ENCODE peak calls at places on chromosomes 5 and 9, in ten cellular contexts. Z is AG10803, Q is GM12865, B is PC-9, U is endothelial cell of umbilical vein, L is transverse colon, T is progenitor cell of endocrine pancreas, S is lower lobe of right lung, X is AG04450, J is IMR-90. P is an unnamed sample.

GRCh38 chr9:6942406-6942805 is 184.6 kb downstream of the KDM4C start:
- DNase-seq in Z (no peak), Q (no peak), B (no peak), U (no peak), L (no peak), T (no peak), S (no peak), X (no peak), J (no peak), P (no peak)

GRCh38 chr5:137310051-137310730 is 188.9 kb downstream of the SPOCK1 start:
- DNase-seq in Z (peak), Q (no peak), B (peak), U (peak), L (no peak), T (no peak), S (no peak), X (peak), J (peak), P (no peak)

GRCh38 chr9:61671276-61671973 is 481.6 kb downstream of the SPATA31A7 start:
- DNase-seq in Z (no peak), Q (peak), B (no peak), U (peak), L (peak), T (no peak), S (no peak), X (no peak), J (no peak), P (no peak)

GRCh38 chr9:87270241-87271234 is 227.1 kb upstream of the DAPK1 start:
- DNase-seq in Z (peak), Q (no peak), B (no peak), U (peak), L (no peak), T (no peak), S (no peak), X (no peak), J (peak), P (no peak)

GRCh38 chr9:128169925-128170324 is 9.9 kb downstream of the BBLN start:
- DNase-seq in Z (no peak), Q (no peak), B (no peak), U (no peak), L (no peak), T (no peak), S (no peak), X (no peak), J (no peak), P (peak)

GRCh38 chr9:127545196-127546124 is 66.6 kb upstream of the STXBP1 start:
- DNase-seq in Z (peak), Q (no peak), B (peak), U (peak), L (peak), T (peak), S (peak), X (no peak), J (peak), P (no peak)

GRCh38 chr5:128613111-128613510 is 75.1 kb upstream of the FBN2 start:
- DNase-seq in Z (no peak), Q (no peak), B (no peak), U (no peak), L (no peak), T (no peak), S (no peak), X (no peak), J (no peak), P (no peak)

GRCh38 chr5:16574789-16575785 is 41.7 kb downstream of the RETREG1 start:
- DNase-seq in Z (peak), Q (no peak), B (no peak), U (no peak), L (no peak), T (no peak), S (no peak), X (peak), J (peak), P (no peak)

GRCh38 chr9:90770339-90770738 is 31.3 kb upstream of the SYK start:
- DNase-seq in Z (no peak), Q (peak), B (no peak), U (no peak), L (no peak), T (no peak), S (no peak), X (no peak), J (no peak), P (no peak)

GRCh38 chr9:26974927-26975326 is 18.7 kb downstream of the IFT74 start:
- DNase-seq in Z (no peak), Q (no peak), B (no peak), U (no peak), L (no peak), T (no peak), S (no peak), X (no peak), J (no peak), P (no peak)

GRCh38 chr5:65999061-65999723 is 72.8 kb downstream of the ERBIN start:
- DNase-seq in Z (no peak), Q (no peak), B (no peak), U (no peak), L (no peak), T (no peak), S (no peak), X (no peak), J (no peak), P (no peak)

GRCh38 chr5:10283927-10284635 is 23.6 kb downstream of the CMBL start:
- DNase-seq in Z (peak), Q (peak), B (peak), U (peak), L (peak), T (peak), S (peak), X (no peak), J (peak), P (peak)

GRCh38 chr5:5014836-5015235 is 125.3 kb upstream of the ADAMTS16 start:
- DNase-seq in Z (peak), Q (no peak), B (no peak), U (no peak), L (no peak), T (no peak), S (no peak), X (no peak), J (no peak), P (no peak)

GRCh38 chr5:170235881-170236864 is 3.4 kb downstream of the C5orf58 start:
- DNase-seq in Z (no peak), Q (no peak), B (no peak), U (no peak), L (no peak), T (no peak), S (no peak), X (no peak), J (no peak), P (no peak)

GRCh38 chr5:173858025-173858674 is 30.0 kb upstream of the CPEB4 start:
- DNase-seq in Z (no peak), Q (no peak), B (no peak), U (no peak), L (no peak), T (no peak), S (no peak), X (no peak), J (no peak), P (no peak)

GRCh38 chr5:180515294-180515693 is 21.1 kb downstream of the CNOT6 start:
- DNase-seq in Z (no peak), Q (no peak), B (no peak), U (no peak), L (no peak), T (no peak), S (no peak), X (no peak), J (no peak), P (no peak)

DNA sequence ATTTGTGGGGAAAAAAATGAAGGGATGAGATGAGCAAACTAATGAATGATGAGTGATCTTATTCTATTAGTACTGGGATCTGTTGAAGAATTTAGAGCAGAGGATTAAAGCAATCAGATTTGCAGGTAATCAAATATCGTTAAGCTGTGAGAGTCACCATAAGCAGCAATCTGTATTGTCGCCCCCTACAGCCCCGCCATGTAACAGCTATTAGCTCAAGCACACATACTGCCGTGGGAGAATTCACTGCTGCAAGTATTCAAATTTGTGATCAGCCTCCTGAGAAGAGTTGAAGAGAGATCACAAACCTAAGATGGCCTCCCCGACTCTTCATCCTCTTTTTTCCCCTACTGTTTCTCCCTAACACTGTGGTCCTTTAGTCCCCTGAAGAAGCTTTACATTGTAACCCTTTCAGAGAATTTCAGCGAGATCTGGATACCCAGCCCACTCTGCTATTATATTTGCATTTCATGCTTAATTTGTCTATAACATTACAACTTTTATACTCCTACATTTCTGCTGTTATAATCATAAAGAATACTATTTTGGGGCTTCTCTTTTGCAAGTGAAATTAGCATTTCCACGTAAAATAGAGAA is 28.5 kb upstream of the PHF24 start:
- DNase-seq in Z (peak), Q (peak), B (no peak), U (peak), L (no peak), T (no peak), S (no peak), X (no peak), J (peak), P (peak)
- TF ChIP-seq CTCF in Z (peak), Q (peak), B (peak), U (peak), L (peak), T (peak), S (peak), X (peak), J (peak), P (peak)

DNA sequence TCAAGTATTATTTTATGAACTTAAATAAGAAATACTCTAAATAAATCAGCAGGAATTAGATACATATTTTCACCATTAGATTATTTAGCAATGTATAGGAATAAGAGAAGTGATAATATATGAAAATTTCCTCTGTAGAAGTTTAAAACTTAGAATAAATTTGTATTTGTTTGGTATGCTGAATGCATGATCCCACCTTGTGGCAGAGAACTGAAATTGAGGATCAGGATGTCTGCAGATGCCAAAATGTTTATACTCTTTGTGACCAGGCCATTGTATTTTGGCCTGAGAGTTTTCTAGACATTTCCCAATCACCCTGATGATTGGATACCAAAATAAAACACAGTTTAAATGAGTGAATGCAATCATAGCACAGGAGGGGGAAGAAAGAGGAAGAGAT is 6.3 kb downstream of the TYRP1 start:
- DNase-seq in Z (peak), Q (no peak), B (no peak), U (peak), L (no peak), T (no peak), S (no peak), X (no peak), J (peak), P (no peak)
- TF ChIP-seq CTCF in Z (peak), Q (no peak), B (no peak), U (peak), L (no peak), T (peak), S (no peak), X (peak), J (peak), P (no peak)

GRCh38 chr9:22009563-22009867 is 410 bp upstream of the CDKN2B start:
- DNase-seq in Z (no peak), Q (no peak), B (no peak), U (no peak), L (no peak), T (no peak), S (no peak), X (no peak), J (no peak), P (no peak)

GRCh38 chr9:22008662-22009562 is at the start of gene CDKN2B:
- DNase-seq in Z (peak), Q (peak), B (peak), U (peak), L (peak), T (peak), S (peak), X (peak), J (peak), P (peak)

GRCh38 chr9:22005700-22006605 is 3.2 kb downstream of the CDKN2B start:
- DNase-seq in Z (no peak), Q (no peak), B (no peak), U (no peak), L (no peak), T (no peak), S (no peak), X (no peak), J (peak), P (no peak)

GRCh38 chr9:22002038-22002437 is 7.1 kb downstream of the CDKN2B start:
- DNase-seq in Z (no peak), Q (no peak), B (no peak), U (no peak), L (no peak), T (no peak), S (no peak), X (no peak), J (no peak), P (no peak)

DNA sequence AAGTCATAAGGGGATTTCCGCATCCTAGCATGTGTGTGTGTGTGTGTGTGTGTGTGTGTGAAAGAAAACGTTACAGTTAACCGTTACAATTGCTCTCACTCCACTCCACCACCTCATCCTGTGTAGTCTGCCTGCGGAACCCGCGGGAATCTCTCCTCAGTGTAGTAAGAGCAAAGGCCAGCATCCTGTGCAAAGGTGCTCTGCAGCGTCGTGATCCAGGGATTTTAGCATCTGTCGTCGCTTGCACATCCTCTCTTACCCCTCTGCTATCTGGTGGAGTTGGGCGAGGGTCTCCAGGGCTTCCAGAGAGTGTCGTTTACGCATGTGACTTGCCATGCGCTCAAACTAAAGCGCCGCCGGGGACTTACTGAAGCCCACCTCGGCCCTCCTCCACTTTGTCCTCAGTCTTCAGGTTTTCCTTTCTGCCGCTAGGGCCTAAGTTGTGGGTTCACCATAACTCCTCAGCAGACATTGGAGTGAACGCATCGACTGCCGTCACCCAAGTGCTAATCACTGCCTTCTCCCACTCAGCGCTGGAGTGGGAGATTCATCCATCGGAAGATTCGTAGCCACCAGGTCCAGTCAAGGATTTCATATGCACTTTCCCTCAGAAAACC is 3.9 kb downstream of the CDKN2B start:
- DNase-seq in Z (no peak), Q (peak), B (no peak), U (peak), L (no peak), T (no peak), S (no peak), X (no peak), J (peak), P (no peak)
- TF ChIP-seq CTCF in Z (no peak), Q (peak), B (no peak), U (no peak), L (no peak), T (no peak), S (no peak), X (peak), J (no peak), P (no peak)

GRCh38 chr5:139193928-139194327 is 4.2 kb downstream of the SIL1 start:
- DNase-seq in Z (no peak), Q (peak), B (no peak), U (no peak), L (no peak), T (no peak), S (no peak), X (no peak), J (no peak), P (no peak)
- TF ChIP-seq CTCF in Z (peak), Q (peak), B (peak), U (peak), L (peak), T (peak), S (no peak), X (peak), J (peak), P (peak)

GRCh38 chr9:92029553-92029952 is 79.5 kb upstream of the ROR2 start:
- DNase-seq in Z (no peak), Q (no peak), B (no peak), U (no peak), L (no peak), T (no peak), S (no peak), X (no peak), J (no peak), P (no peak)
- TF ChIP-seq CTCF in Z (peak), Q (no peak), B (peak), U (no peak), L (peak), T (peak), S (no peak), X (peak), J (peak), P (no peak)

DNA sequence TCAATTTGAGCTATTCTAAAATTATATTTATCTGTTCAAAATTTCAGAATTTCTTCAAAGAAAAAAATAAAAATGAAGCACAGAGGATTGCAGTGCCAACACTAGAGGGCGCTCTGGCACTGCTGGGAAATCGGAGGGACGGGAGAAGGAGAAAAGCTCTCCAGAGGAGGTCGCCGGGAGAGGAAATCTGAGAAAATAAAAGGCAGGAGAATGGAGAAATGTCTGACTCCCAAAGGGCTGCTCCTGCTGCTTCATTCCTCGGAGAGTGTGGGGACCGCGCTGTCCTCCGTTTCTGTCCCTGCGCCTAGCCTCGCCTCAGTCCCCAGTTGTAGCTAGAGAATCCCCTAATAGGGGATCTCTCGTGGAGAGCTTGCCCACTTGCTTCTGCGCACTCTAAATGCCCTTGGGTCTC is 40.0 kb upstream of the ARSB start:
- DNase-seq in Z (peak), Q (peak), B (no peak), U (peak), L (peak), T (peak), S (peak), X (peak), J (peak), P (no peak)
- TF ChIP-seq CTCF in Z (peak), Q (peak), B (peak), U (peak), L (peak), T (peak), S (peak), X (peak), J (peak), P (peak)

GRCh38 chr5:159642379-159642778 is 273.9 kb upstream of the ADRA1B start:
- DNase-seq in Z (no peak), Q (no peak), B (no peak), U (no peak), L (no peak), T (no peak), S (no peak), X (no peak), J (no peak), P (no peak)

GRCh38 chr5:159645194-159645846 is 271.0 kb upstream of the ADRA1B start:
- DNase-seq in Z (no peak), Q (no peak), B (no peak), U (no peak), L (no peak), T (no peak), S (no peak), X (no peak), J (no peak), P (no peak)

GRCh38 chr5:159641371-159642039 is 274.8 kb upstream of the ADRA1B start:
- DNase-seq in Z (no peak), Q (no peak), B (no peak), U (no peak), L (no peak), T (no peak), S (no peak), X (no peak), J (no peak), P (no peak)

GRCh38 chr5:159640921-159641320 is 275.4 kb upstream of the ADRA1B start:
- DNase-seq in Z (no peak), Q (no peak), B (no peak), U (no peak), L (no peak), T (no peak), S (no peak), X (no peak), J (no peak), P (no peak)

GRCh38 chr5:159644053-159644452 is 272.2 kb upstream of the ADRA1B start:
- DNase-seq in Z (no peak), Q (no peak), B (no peak), U (no peak), L (no peak), T (no peak), S (no peak), X (no peak), J (no peak), P (no peak)
- TF ChIP-seq CTCF in Z (no peak), Q (no peak), B (no peak), U (no peak), L (no peak), T (no peak), S (no peak), X (no peak), J (no peak), P (no peak)